ENCODE peak calls at places on chromosome 19, in ten cellular contexts. M is cardiac muscle cell, T is transverse colon, G is breast epithelium, K is adrenal gland, P is ovary, O is spleen, L is BE2C, U is suprapubic skin, Q is ascending aorta. I is an unnamed sample.

GRCh38 chr19:49658566-49659442 is 6.9 kb downstream of the IRF3 start:
- DNase-seq in Q (no peak), U (no peak), M (no peak), L (no peak), P (no peak), K (no peak), G (no peak), O (no peak), T (no peak), I (no peak)

GRCh38 chr19:40594657-40595077 is 6.5 kb upstream of the LTBP4 start:
- DNase-seq in G (no peak), P (no peak), U (no peak), O (no peak), K (no peak), M (no peak), Q (no peak), L (no peak), T (no peak), I (no peak)

GRCh38 chr19:1779604-1779973 is 26.3 kb downstream of the ONECUT3 start:
- DNase-seq in T (no peak), U (no peak), G (no peak), P (no peak), M (no peak), L (no peak), K (no peak), O (no peak), Q (no peak), I (no peak)

GRCh38 chr19:55678121-55678671 is 3.2 kb downstream of the EPN1 start:
- DNase-seq in O (peak; percentile 94), M (no peak), T (peak; percentile 70), K (peak; percentile 65), P (no peak), Q (peak; percentile 71), U (no peak), L (peak; percentile 5), G (peak; percentile 22), I (no peak)

GRCh38 chr19:47243364-47243775 is 12.4 kb upstream of the BBC3 start:
- DNase-seq in K (no peak), O (no peak), T (no peak), Q (no peak), G (no peak), U (no peak), P (no peak), L (no peak), M (no peak), I (no peak)

GRCh38 chr19:40192758-40193586 is 1.7 kb downstream of the MAP3K10 start:
- DNase-seq in G (no peak), U (no peak), K (no peak), P (no peak), L (no peak), O (no peak), M (no peak), Q (no peak), T (no peak), I (no peak)

GRCh38 chr19:2047076-2047448 is 4.0 kb downstream of the MKNK2 start:
- DNase-seq in O (no peak), M (no peak), L (no peak), G (no peak), K (no peak), T (no peak), U (no peak), Q (no peak), P (no peak), I (no peak)

GRCh38 chr19:14021474-14021873 is 6.5 kb upstream of the RLN3 start:
- DNase-seq in U (no peak), Q (no peak), O (no peak), G (no peak), K (no peak), P (no peak), T (no peak), M (no peak), L (no peak), I (no peak)

GRCh38 chr19:29503140-29503758 is 22.5 kb upstream of the VSTM2B start:
- DNase-seq in U (no peak), M (no peak), O (no peak), L (no peak), P (no peak), K (no peak), G (no peak), Q (no peak), T (no peak), I (no peak)

GRCh38 chr19:50047686-50048085 is 21.9 kb downstream of the ZNF473 start:
- DNase-seq in T (no peak), L (no peak), O (no peak), U (no peak), K (no peak), M (no peak), P (no peak), Q (no peak), G (no peak), I (no peak)

GRCh38 chr19:17402982-17403855 is 2.2 kb downstream of the BST2 start:
- DNase-seq in O (no peak), U (no peak), M (peak; percentile 31), T (no peak), P (peak; percentile 71), G (no peak), L (peak; percentile 80), Q (no peak), K (peak; percentile 75), I (no peak)

GRCh38 chr19:38735257-38735686 is 9.0 kb downstream of the CAPN12 start:
- DNase-seq in T (peak; percentile 73), U (no peak), L (no peak), O (peak; percentile 90), Q (no peak), P (no peak), G (peak; percentile 41), M (no peak), K (no peak), I (no peak)
- H3K4me1 ChIP-seq in T (peaks cover 52% of the 10 kb centered on the region), U (peaks cover 48% of the 10 kb centered on the region), L (no peaks in the 10 kb centered on the region), O (peaks cover 51% of the 10 kb centered on the region), Q (peaks cover 20% of the 10 kb centered on the region), P (no peaks in the 10 kb centered on the region), G (peaks cover 2% of the 10 kb centered on the region), M (no peaks in the 10 kb centered on the region), K (peaks cover 20% of the 10 kb centered on the region), I (peaks cover 23% of the 10 kb centered on the region)

GRCh38 chr19:51094696-51095279 is 12.1 kb upstream of the KLK14 start:
- DNase-seq in U (no peak), Q (no peak), O (no peak), G (no peak), M (peak; percentile 25), P (no peak), K (no peak), T (no peak), L (peak; percentile 63), I (no peak)
- TF ChIP-seq CTCF in U (peak; percentile 65), Q (peak; percentile 44), O (peak; percentile 52), G (no peak), M (peak; percentile 67), P (peak; percentile 49), K (peak; percentile 21), T (peak; percentile 54), L (peak; percentile 72), I (peak; percentile 57)

GRCh38 chr19:15320118-15320517 is 12.2 kb downstream of the BRD4 start:
- DNase-seq in P (no peak), L (no peak), T (no peak), U (no peak), G (no peak), K (no peak), Q (no peak), M (no peak), O (no peak), I (no peak)
- H3K4me1 ChIP-seq in P (peaks cover 47% of the 10 kb centered on the region), L (peaks cover 23% of the 10 kb centered on the region), T (peaks cover 92% of the 10 kb centered on the region), U (peaks cover 93% of the 10 kb centered on the region), G (peaks cover 18% of the 10 kb centered on the region), K (peaks cover 62% of the 10 kb centered on the region), Q (peaks cover 88% of the 10 kb centered on the region), M (peaks cover 64% of the 10 kb centered on the region), O (peaks cover 97% of the 10 kb centered on the region), I (peaks cover 96% of the 10 kb centered on the region)

DNA sequence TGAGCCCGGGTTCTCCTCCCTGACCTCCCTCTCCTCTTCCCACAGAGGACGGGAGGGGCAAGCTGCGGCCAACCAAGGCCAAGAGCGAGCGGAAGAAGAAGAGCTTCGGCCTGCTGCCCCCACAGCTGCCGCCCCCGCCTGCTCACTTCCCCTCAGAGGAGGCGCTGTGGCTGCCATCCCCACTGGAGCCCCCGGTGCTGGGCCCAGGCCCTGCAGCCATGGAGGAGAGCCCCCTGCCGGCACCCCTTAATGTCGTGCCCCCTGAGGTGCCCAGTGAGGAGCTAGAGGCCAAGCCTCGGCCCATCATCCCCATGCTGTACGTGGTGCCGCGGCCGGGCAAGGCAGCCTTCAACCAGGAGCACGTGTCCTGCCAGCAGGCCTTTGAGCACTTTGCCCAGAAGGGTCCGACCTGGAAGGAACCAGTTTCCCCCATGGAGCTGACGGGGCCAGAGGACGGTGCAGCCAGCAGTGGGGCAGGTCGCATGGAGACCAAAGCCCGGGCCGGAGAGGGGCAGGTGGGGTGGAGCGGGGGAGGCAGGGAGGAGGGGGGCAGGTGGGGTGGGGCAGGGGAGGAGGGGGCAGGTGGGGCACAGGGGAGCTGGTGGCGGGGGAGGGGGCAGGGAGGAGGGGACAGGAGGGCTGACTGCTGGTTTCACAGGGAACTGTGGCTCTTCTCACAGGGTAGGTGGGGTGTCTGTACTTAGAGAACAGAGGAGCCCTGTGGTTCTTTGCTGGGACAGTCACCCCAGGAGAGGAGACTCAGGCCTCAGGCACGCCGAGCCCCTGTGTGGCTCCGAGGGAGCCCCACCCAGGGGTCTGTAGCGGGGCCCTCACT is 162.3 kb downstream of the KDM4B start:
- DNase-seq in P (no peak), G (no peak), L (no peak), U (no peak), O (peak; percentile 94), Q (no peak), M (no peak), K (no peak), T (peak; percentile 44), I (no peak)
- TF ChIP-seq CTCF in P (no peak), G (no peak), L (no peak), U (no peak), O (peak; percentile 41), Q (no peak), M (no peak), K (no peak), T (no peak), I (no peak)

DNA sequence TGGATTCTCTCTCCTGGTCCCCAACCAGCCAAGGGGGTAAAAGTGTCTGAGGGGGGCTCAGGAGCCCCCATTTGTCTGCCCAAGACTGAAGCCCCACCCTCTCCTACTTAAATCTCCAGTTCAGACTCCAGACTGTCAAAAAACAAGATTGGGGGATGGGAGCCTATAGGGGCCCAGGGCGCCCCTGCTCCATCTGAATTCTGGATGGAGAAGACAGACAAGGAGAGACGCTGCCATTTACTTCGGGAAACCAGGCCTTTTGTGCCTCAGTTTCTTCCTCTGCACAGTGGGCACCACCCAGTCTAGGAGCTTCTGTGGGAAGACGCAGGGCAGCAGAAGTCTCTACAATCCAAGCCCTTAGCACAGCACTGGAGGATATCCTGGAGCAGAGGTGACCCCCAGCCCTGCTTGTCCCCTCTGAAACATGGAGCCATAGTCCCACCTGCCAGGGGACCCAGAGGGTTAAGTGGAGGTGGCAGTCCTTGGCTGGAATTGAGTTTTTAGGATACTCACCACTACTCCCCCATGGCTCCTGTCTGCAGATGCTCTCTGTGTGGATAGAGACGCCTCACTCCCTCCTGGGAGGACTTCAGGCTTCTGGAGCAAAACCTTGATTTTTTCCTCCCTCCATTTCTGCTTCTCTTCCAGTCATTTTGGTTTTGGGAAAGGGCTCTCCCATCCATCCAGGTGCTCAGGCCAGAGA is 1.7 kb upstream of the CRLF1 start:
- DNase-seq in T (no peak), G (no peak), L (no peak), Q (no peak), O (no peak), M (no peak), P (no peak), U (no peak), K (no peak), I (no peak)
- H3K4me1 ChIP-seq in T (peaks cover 51% of the 10 kb centered on the region), G (peaks cover 12% of the 10 kb centered on the region), L (no peaks in the 10 kb centered on the region), Q (peaks cover 31% of the 10 kb centered on the region), O (peaks cover 39% of the 10 kb centered on the region), M (peaks cover 15% of the 10 kb centered on the region), P (peaks cover 3% of the 10 kb centered on the region), U (peaks cover 72% of the 10 kb centered on the region), K (peaks cover 4% of the 10 kb centered on the region), I (peaks cover 46% of the 10 kb centered on the region)